ENCODE peak calls at places on chromosomes 1 and 21, in four cellular contexts. L is right cardiac atrium, D is left lung, R is Right ventricle myocardium superior. O is an unnamed sample.

GRCh38 chr21:28952686-28953085 is 40.0 kb downstream of the LTN1 start:
- ATAC-seq in L (no peak), D (no peak), R (no peak), O (no peak)

GRCh38 chr1:39128959-39129358 is 75.5 kb upstream of the MACF1 start:
- ATAC-seq in R (no peak), L (no peak), D (peak; percentile 61), O (no peak)

GRCh38 chr1:3530931-3531818 is 76.7 kb downstream of the ARHGEF16 start:
- ATAC-seq in R (peak; percentile 79), D (peak; percentile 88), L (peak; percentile 83), O (peak; percentile 84)

GRCh38 chr21:38774586-38775285 is 31.0 kb upstream of the ETS2 start:
- ATAC-seq in R (no peak), L (no peak), D (no peak), O (no peak)

GRCh38 chr1:40049745-40050144 is 9.2 kb downstream of the CAP1 start:
- ATAC-seq in D (peak; percentile 34), R (peak; percentile 16), L (no peak), O (peak; percentile 85)

GRCh38 chr1:180643693-180644092 is 11.9 kb downstream of the XPR1 start:
- ATAC-seq in D (peak; percentile 50), R (peak; percentile 69), L (no peak), O (no peak)

GRCh38 chr1:58013237-58013636 is 533.3 kb downstream of the OMA1 start:
- ATAC-seq in D (no peak), R (no peak), L (no peak), O (no peak)

GRCh38 chr1:15584489-15585363 is at the start of gene AGMAT:
- ATAC-seq in D (peak; percentile 76), L (peak; percentile 56), R (peak; percentile 63), O (peak; percentile 88)

GRCh38 chr1:204463125-204464060 is 31.2 kb downstream of the PIK3C2B start:
- ATAC-seq in D (no peak), L (peak; percentile 24), R (peak; percentile 31), O (no peak)

GRCh38 chr1:167654975-167655575 is 25.0 kb downstream of the RCSD1 start:
- ATAC-seq in L (peak; percentile 55), D (peak; percentile 11), R (peak; percentile 31), O (no peak)

GRCh38 chr1:223219318-223219635 is 76.2 kb upstream of the TLR5 start:
- ATAC-seq in L (no peak), R (no peak), D (no peak), O (no peak)

GRCh38 chr1:81225769-81226602 is 574.7 kb upstream of the ADGRL2 start:
- ATAC-seq in D (no peak), L (no peak), R (peak; percentile 17), O (no peak)

GRCh38 chr1:43976890-43977289 is 2.1 kb upstream of the B4GALT2 start:
- ATAC-seq in D (no peak), L (no peak), R (no peak), O (no peak)

GRCh38 chr1:169288011-169288414 is 79.6 kb downstream of the NME7 start:
- ATAC-seq in L (no peak), R (no peak), D (peak; percentile 62), O (no peak)

GRCh38 chr1:58576727-58577675 is at the start of gene TACSTD2:
- ATAC-seq in L (peak; percentile 55), D (peak; percentile 80), R (peak; percentile 58), O (no peak)

O was measured in activated T-helper 17 cell treated with anti-CD3 and anti-CD28 coated beads, Interleukin-2, amount 50 U/mL, for 72 hours.